ENCODE peak calls at places on chromosomes 12 and 14, in ten cellular contexts. One of them, this sample, is unnamed.

GRCh38 chr12:48995061-48995879 is 3.9 kb downstream of the DDN start:
- DNase-seq in GM13977: peak; percentile 90
- DNase-seq in ovary: peak; percentile 69
- DNase-seq in stimulated activated CD4-positive, alpha-beta T cell treated with anti-CD3 and anti-CD28 coated beads, Interleukin-4, amount 100 ng/mL, for 24 hours: peak; percentile 51
- DNase-seq in fibroblast of gingiva: peak; percentile 71
- DNase-seq in EL: peak; percentile 83
- DNase-seq in CMK: no peak
- DNase-seq in stomach: peak; percentile 86
- DNase-seq in myocyte: peak; percentile 86
- DNase-seq in activated T-cell treated with anti-CD3 and anti-CD28 coated beads for 24 hours: no peak
- DNase-seq in this sample: peak; percentile 60

GRCh38 chr12:46160081-46160980 is 108.5 kb downstream of the SLC38A1 start:
- DNase-seq in GM13977: no peak
- DNase-seq in ovary: no peak
- DNase-seq in stimulated activated CD4-positive, alpha-beta T cell treated with anti-CD3 and anti-CD28 coated beads, Interleukin-4, amount 100 ng/mL, for 24 hours: no peak
- DNase-seq in fibroblast of gingiva: peak; percentile 91
- DNase-seq in EL: peak; percentile 52
- DNase-seq in CMK: no peak
- DNase-seq in stomach: no peak
- DNase-seq in myocyte: peak; percentile 87
- DNase-seq in activated T-cell treated with anti-CD3 and anti-CD28 coated beads for 24 hours: no peak
- DNase-seq in this sample: no peak

GRCh38 chr14:64110832-64111231 is 183.3 kb downstream of the ESR2 start:
- DNase-seq in GM13977: no peak
- DNase-seq in ovary: no peak
- DNase-seq in stimulated activated CD4-positive, alpha-beta T cell treated with anti-CD3 and anti-CD28 coated beads, Interleukin-4, amount 100 ng/mL, for 24 hours: no peak
- DNase-seq in fibroblast of gingiva: peak; percentile 7
- DNase-seq in EL: no peak
- DNase-seq in CMK: no peak
- DNase-seq in stomach: no peak
- DNase-seq in myocyte: no peak
- DNase-seq in activated T-cell treated with anti-CD3 and anti-CD28 coated beads for 24 hours: no peak
- DNase-seq in this sample: no peak

GRCh38 chr14:91996951-91997371 is 42.9 kb downstream of the TRIP11 start:
- DNase-seq in GM13977: peak; percentile 33
- DNase-seq in ovary: no peak
- DNase-seq in stimulated activated CD4-positive, alpha-beta T cell treated with anti-CD3 and anti-CD28 coated beads, Interleukin-4, amount 100 ng/mL, for 24 hours: no peak
- DNase-seq in fibroblast of gingiva: peak; percentile 82
- DNase-seq in EL: peak; percentile 76
- DNase-seq in CMK: no peak
- DNase-seq in stomach: no peak
- DNase-seq in myocyte: peak; percentile 73
- DNase-seq in activated T-cell treated with anti-CD3 and anti-CD28 coated beads for 24 hours: no peak
- DNase-seq in this sample: no peak

GRCh38 chr12:63978519-63978918 is 134.0 kb downstream of the SRGAP1 start:
- DNase-seq in GM13977: no peak
- DNase-seq in ovary: no peak
- DNase-seq in stimulated activated CD4-positive, alpha-beta T cell treated with anti-CD3 and anti-CD28 coated beads, Interleukin-4, amount 100 ng/mL, for 24 hours: no peak
- DNase-seq in fibroblast of gingiva: peak; percentile 72
- DNase-seq in EL: peak; percentile 89
- DNase-seq in CMK: no peak
- DNase-seq in stomach: no peak
- DNase-seq in myocyte: no peak
- DNase-seq in activated T-cell treated with anti-CD3 and anti-CD28 coated beads for 24 hours: no peak
- DNase-seq in this sample: no peak

GRCh38 chr12:6205761-6206160 is 5.6 kb downstream of the CD9 start:
- DNase-seq in GM13977: no peak
- DNase-seq in ovary: no peak
- DNase-seq in stimulated activated CD4-positive, alpha-beta T cell treated with anti-CD3 and anti-CD28 coated beads, Interleukin-4, amount 100 ng/mL, for 24 hours: no peak
- DNase-seq in fibroblast of gingiva: no peak
- DNase-seq in EL: no peak
- DNase-seq in CMK: no peak
- DNase-seq in stomach: no peak
- DNase-seq in myocyte: no peak
- DNase-seq in activated T-cell treated with anti-CD3 and anti-CD28 coated beads for 24 hours: no peak
- DNase-seq in this sample: no peak

GRCh38 chr12:108691995-108692808 is 39.1 kb downstream of the CORO1C start:
- DNase-seq in GM13977: no peak
- DNase-seq in ovary: peak; percentile 50
- DNase-seq in stimulated activated CD4-positive, alpha-beta T cell treated with anti-CD3 and anti-CD28 coated beads, Interleukin-4, amount 100 ng/mL, for 24 hours: no peak
- DNase-seq in fibroblast of gingiva: peak; percentile 21
- DNase-seq in EL: peak; percentile 46
- DNase-seq in CMK: no peak
- DNase-seq in stomach: no peak
- DNase-seq in myocyte: peak; percentile 88
- DNase-seq in activated T-cell treated with anti-CD3 and anti-CD28 coated beads for 24 hours: no peak
- DNase-seq in this sample: no peak

GRCh38 chr14:41062826-41063225 is 543.9 kb upstream of the LRFN5 start:
- DNase-seq in GM13977: no peak
- DNase-seq in ovary: no peak
- DNase-seq in stimulated activated CD4-positive, alpha-beta T cell treated with anti-CD3 and anti-CD28 coated beads, Interleukin-4, amount 100 ng/mL, for 24 hours: no peak
- DNase-seq in fibroblast of gingiva: no peak
- DNase-seq in EL: no peak
- DNase-seq in CMK: no peak
- DNase-seq in stomach: no peak
- DNase-seq in myocyte: no peak
- DNase-seq in activated T-cell treated with anti-CD3 and anti-CD28 coated beads for 24 hours: no peak
- DNase-seq in this sample: no peak

GRCh38 chr14:65258391-65258790 is 154.1 kb upstream of the FUT8 start:
- DNase-seq in GM13977: no peak
- DNase-seq in ovary: no peak
- DNase-seq in stimulated activated CD4-positive, alpha-beta T cell treated with anti-CD3 and anti-CD28 coated beads, Interleukin-4, amount 100 ng/mL, for 24 hours: no peak
- DNase-seq in fibroblast of gingiva: peak; percentile 65
- DNase-seq in EL: peak; percentile 78
- DNase-seq in CMK: no peak
- DNase-seq in stomach: no peak
- DNase-seq in myocyte: no peak
- DNase-seq in activated T-cell treated with anti-CD3 and anti-CD28 coated beads for 24 hours: no peak
- DNase-seq in this sample: no peak